ENCODE peak calls at places on chromosomes 12 and 14, in five cellular contexts. O, V, J, K and P are unnamed samples.

GRCh38 chr14:65297744-65298143 is 114.8 kb upstream of the FUT8 start:
- DNase-seq in O (no peak), V (no peak), J (no peak), K (no peak), P (peak)

GRCh38 chr14:96284430-96284829 is 28.4 kb downstream of the BDKRB1 start:
- DNase-seq in O (no peak), V (no peak), J (no peak), K (no peak), P (no peak)

GRCh38 chr14:28987516-28987915 is 220.9 kb downstream of the FOXG1 start:
- DNase-seq in O (no peak), V (no peak), J (no peak), K (no peak), P (no peak)

GRCh38 chr12:117986705-117987469 is 18.1 kb upstream of the KSR2 start:
- DNase-seq in O (no peak), V (peak), J (no peak), K (no peak), P (no peak)

GRCh38 chr14:67387195-67387594 is 24.8 kb downstream of the PLEK2 start:
- DNase-seq in O (no peak), V (no peak), J (no peak), K (no peak), P (no peak)

GRCh38 chr14:100662850-100663527 is 63.7 kb upstream of the DLK1 start:
- DNase-seq in O (peak), V (peak), J (peak), K (peak), P (peak)

GRCh38 chr14:75559451-75560187 is 18.8 kb upstream of the FLVCR2 start:
- DNase-seq in O (no peak), V (no peak), J (peak), K (no peak), P (no peak)

GRCh38 chr12:113278631-113279030 is 56.3 kb downstream of the SLC8B1 start:
- DNase-seq in O (no peak), V (no peak), J (no peak), K (no peak), P (no peak)

GRCh38 chr14:52067873-52068740 is 752 bp downstream of the NID2 start:
- DNase-seq in O (peak), V (no peak), J (peak), K (no peak), P (peak)

GRCh38 chr14:56686416-56686815 is 106.8 kb downstream of the TMEM260 start:
- DNase-seq in O (peak), V (no peak), J (peak), K (no peak), P (peak)

GRCh38 chr14:45252356-45253069 is 489 bp downstream of the MIS18BP1 start:
- DNase-seq in O (no peak), V (no peak), J (peak), K (no peak), P (no peak)

GRCh38 chr14:76497550-76498484 is 121.9 kb downstream of the ESRRB start:
- DNase-seq in O (no peak), V (no peak), J (no peak), K (peak), P (no peak)

GRCh38 chr12:14995583-14996425 is 23.0 kb downstream of the PDE6H start:
- DNase-seq in O (no peak), V (no peak), J (no peak), K (peak), P (no peak)

GRCh38 chr12:120365675-120366340 is 3.2 kb downstream of the MSI1 start:
- DNase-seq in O (no peak), V (no peak), J (no peak), K (no peak), P (peak)

GRCh38 chr12:112473056-112473455 is 54.3 kb downstream of the PTPN11 start:
- DNase-seq in O (no peak), V (no peak), J (no peak), K (peak), P (no peak)

GRCh38 chr14:100706860-100707259 is 19.8 kb upstream of the DLK1 start:
- DNase-seq in O (no peak), V (no peak), J (no peak), K (no peak), P (no peak)

GRCh38 chr14:55611859-55612258 is 31.9 kb downstream of the KTN1 start:
- DNase-seq in O (no peak), V (no peak), J (no peak), K (no peak), P (no peak)

GRCh38 chr12:59388176-59388575 is 207.7 kb upstream of the SLC16A7 start:
- DNase-seq in O (no peak), V (no peak), J (no peak), K (no peak), P (no peak)

GRCh38 chr12:7433276-7433822 is 10.6 kb downstream of the CD163L1 start:
- DNase-seq in O (no peak), V (peak), J (no peak), K (no peak), P (no peak)

GRCh38 chr12:52244615-52244994 is 11.6 kb downstream of the KRT7 start:
- DNase-seq in O (no peak), V (no peak), J (no peak), K (no peak), P (no peak)

GRCh38 chr12:112303004-112303403 is 79.2 kb downstream of the HECTD4 start:
- DNase-seq in O (no peak), V (peak), J (no peak), K (no peak), P (no peak)

GRCh38 chr14:47442206-47442605 is 233.2 kb downstream of the MDGA2 start:
- DNase-seq in O (no peak), V (peak), J (no peak), K (no peak), P (no peak)

GRCh38 chr12:14710632-14711324 is 14.4 kb upstream of the GUCY2C start:
- DNase-seq in O (no peak), V (no peak), J (no peak), K (no peak), P (no peak)

GRCh38 chr12:31736472-31736871 is 7.7 kb upstream of the AMN1 start:
- DNase-seq in O (no peak), V (no peak), J (no peak), K (no peak), P (no peak)

GRCh38 chr12:83827860-83828259 is 1084.7 kb downstream of the SLC6A15 start:
- DNase-seq in O (no peak), V (no peak), J (no peak), K (no peak), P (no peak)

GRCh38 chr12:75852956-75853355 is 178.6 kb downstream of the PHLDA1 start:
- DNase-seq in O (no peak), V (no peak), J (no peak), K (no peak), P (no peak)

GRCh38 chr14:63777024-63777423 is 49.2 kb upstream of the SGPP1 start:
- DNase-seq in O (no peak), V (peak), J (no peak), K (no peak), P (no peak)

GRCh38 chr14:24662753-24663152 is 28.8 kb upstream of the GZMB start:
- DNase-seq in O (no peak), V (no peak), J (no peak), K (no peak), P (no peak)

GRCh38 chr12:28191690-28192089 is 1.4 kb downstream of the CCDC91 start:
- DNase-seq in O (no peak), V (peak), J (peak), K (peak), P (peak)

GRCh38 chr12:29858270-29858786 is 74.6 kb upstream of the TMTC1 start:
- DNase-seq in O (peak), V (no peak), J (no peak), K (no peak), P (no peak)

GRCh38 chr12:120702629-120703028 is 7.6 kb upstream of the UNC119B start:
- DNase-seq in O (no peak), V (no peak), J (peak), K (no peak), P (no peak)

GRCh38 chr14:97977711-97978261 is 1180.6 kb downstream of the VRK1 start:
- DNase-seq in O (peak), V (no peak), J (peak), K (no peak), P (peak)

GRCh38 chr12:946212-946611 is 3.3 kb downstream of the RAD52 start:
- DNase-seq in O (no peak), V (no peak), J (no peak), K (no peak), P (no peak)

GRCh38 chr12:946656-947055 is 2.8 kb downstream of the RAD52 start:
- DNase-seq in O (no peak), V (no peak), J (no peak), K (no peak), P (no peak)

GRCh38 chr12:948238-948637 is 1.3 kb downstream of the RAD52 start:
- DNase-seq in O (no peak), V (no peak), J (peak), K (no peak), P (peak)

GRCh38 chr12:951166-951565 is 1.7 kb upstream of the RAD52 start:
- DNase-seq in O (no peak), V (no peak), J (no peak), K (no peak), P (peak)

GRCh38 chr12:949337-950099 is at the start of gene RAD52:
- DNase-seq in O (peak), V (peak), J (peak), K (peak), P (peak)
- TF ChIP-seq POLR2A in O (no peak), V (peak), J (peak), K (peak), P (peak)

GRCh38 chr12:124341645-124342069 is 46.8 kb downstream of the RFLNA start:
- DNase-seq in O (no peak), V (no peak), J (no peak), K (no peak), P (no peak)
- TF ChIP-seq POLR2A in O (no peak), V (no peak), J (no peak), K (no peak), P (no peak)

DNA sequence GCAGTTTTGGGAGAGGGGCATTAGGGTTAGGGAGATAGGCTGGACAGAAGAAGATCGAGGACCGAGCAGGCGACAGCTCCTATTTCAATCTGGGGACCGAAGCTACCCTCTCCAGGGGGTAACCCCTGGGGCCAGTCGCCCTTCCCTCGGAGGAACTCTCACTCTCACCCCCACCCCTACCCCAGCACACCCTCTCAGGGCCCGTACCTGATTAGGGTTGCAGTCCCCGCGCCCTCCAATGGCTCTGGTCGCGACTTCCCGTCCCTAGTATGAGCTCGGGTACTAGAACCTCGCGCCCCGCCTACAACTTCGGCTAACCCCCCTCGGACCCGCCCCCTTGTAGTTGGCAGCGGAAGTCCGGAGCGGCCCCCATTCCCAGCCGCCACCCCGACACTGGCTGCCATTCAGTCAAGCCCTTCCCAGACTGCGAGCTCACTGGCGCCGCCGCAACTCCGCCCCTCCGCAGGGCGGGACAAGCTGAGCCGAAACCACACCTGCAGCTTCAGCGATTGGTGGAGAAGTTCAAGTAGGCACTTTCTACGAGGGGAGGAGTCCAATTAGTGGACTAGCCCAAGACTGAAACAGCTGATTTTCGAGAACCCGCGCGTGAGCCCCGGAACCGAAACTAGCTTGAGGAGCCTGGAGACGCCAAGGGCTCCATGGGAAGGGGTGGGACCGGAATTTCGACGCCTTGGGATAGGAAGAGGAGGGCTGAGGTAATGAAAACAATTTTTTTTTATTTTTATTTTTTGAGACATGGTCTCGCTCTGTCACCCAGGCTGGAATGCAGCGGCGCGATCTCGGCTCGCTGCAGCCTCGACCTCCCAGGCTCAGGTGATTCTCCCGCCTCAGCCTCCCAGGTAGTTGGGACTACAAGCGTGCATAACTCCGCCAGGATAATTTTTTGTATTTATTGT is at the start of gene STAT2:
- DNase-seq in O (peak), V (peak), J (peak), K (peak), P (peak)
- TF ChIP-seq POLR2A in O (peak), V (peak), J (peak), K (peak), P (peak)

GRCh38 chr14:104752735-104753527 is at the start of gene SIVA1:
- DNase-seq in O (peak), V (peak), J (peak), K (peak), P (peak)
- TF ChIP-seq POLR2A in O (peak), V (peak), J (peak), K (peak), P (peak)

GRCh38 chr12:108562348-108563134 is at the start of gene ISCU:
- DNase-seq in O (peak), V (peak), J (peak), K (peak), P (peak)
- TF ChIP-seq POLR2A in O (peak), V (peak), J (peak), K (peak), P (peak)

GRCh38 chr14:68905107-68905895 is 73.8 kb downstream of the ACTN1 start:
- DNase-seq in O (no peak), V (no peak), J (no peak), K (no peak), P (no peak)

GRCh38 chr14:68908860-68909259 is 70.2 kb downstream of the ACTN1 start:
- DNase-seq in O (no peak), V (no peak), J (no peak), K (no peak), P (no peak)

GRCh38 chr14:68910540-68910939 is 68.6 kb downstream of the ACTN1 start:
- DNase-seq in O (no peak), V (no peak), J (no peak), K (no peak), P (no peak)

GRCh38 chr14:68906439-68906838 is 72.7 kb downstream of the ACTN1 start:
- DNase-seq in O (no peak), V (no peak), J (no peak), K (no peak), P (no peak)

DNA sequence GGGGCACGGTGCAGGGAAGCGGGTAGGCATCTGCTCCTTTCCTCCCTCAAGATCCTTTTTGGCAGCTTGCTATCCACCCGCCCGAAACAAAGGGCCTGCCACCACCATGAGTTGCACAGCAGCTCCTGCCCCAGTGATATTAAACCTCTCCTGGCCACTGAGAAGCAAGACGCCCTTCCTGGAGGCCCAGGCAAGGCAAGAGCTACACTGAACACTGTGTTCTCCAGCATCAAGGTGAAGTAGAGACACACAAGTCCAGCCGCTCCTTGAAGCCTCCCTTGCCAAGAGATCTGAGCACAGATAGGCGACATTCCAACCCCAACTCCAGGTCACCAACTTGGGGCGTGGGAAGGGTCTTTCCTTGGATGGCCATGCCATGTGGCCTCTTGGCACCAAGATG is 70.9 kb downstream of the ACTN1 start:
- DNase-seq in O (no peak), V (no peak), J (no peak), K (no peak), P (no peak)
- TF ChIP-seq POLR2A in O (no peak), V (no peak), J (no peak), K (no peak), P (no peak)

GRCh38 chr12:49026101-49026500 is 7.5 kb upstream of the PRKAG1 start:
- DNase-seq in O (no peak), V (no peak), J (no peak), K (no peak), P (peak)
- TF ChIP-seq POLR2A in O (no peak), V (no peak), J (no peak), K (no peak), P (no peak)

GRCh38 chr14:23137221-23138172 is 18.4 kb upstream of the CEBPE start:
- DNase-seq in O (no peak), V (no peak), J (no peak), K (no peak), P (no peak)
- TF ChIP-seq POLR2A in O (no peak), V (no peak), J (no peak), K (no peak), P (no peak)

GRCh38 chr12:24901975-24902461 is 46.9 kb downstream of the BCAT1 start:
- DNase-seq in O (no peak), V (no peak), J (no peak), K (no peak), P (no peak)
- TF ChIP-seq POLR2A in O (no peak), V (no peak), J (no peak), K (no peak), P (no peak)

GRCh38 chr12:131827961-131828534 is at the start of gene MMP17:
- DNase-seq in O (peak), V (no peak), J (peak), K (peak), P (peak)
- TF ChIP-seq POLR2A in O (no peak), V (peak), J (peak), K (no peak), P (no peak)